ENCODE peak calls at places on chromosomes 11 and 22, in eight cellular contexts. H is right lobe of liver, A is heart left ventricle, S is fibroblast of lung, D is astrocyte of the cerebellum, I is AG09309, W is kidney epithelial cell, J is mucosa of descending colon. Q is an unnamed sample.

GRCh38 chr11:130830563-130830950 is 85.7 kb downstream of the SNX19 start:
- DNase-seq in H (no peak), A (peak; percentile 50), S (no peak), D (no peak), I (no peak), W (no peak), J (no peak), Q (no peak)

GRCh38 chr11:72113170-72113808 is 794 bp upstream of the ANAPC15 start:
- DNase-seq in H (no peak), A (no peak), S (no peak), D (no peak), I (no peak), W (no peak), J (no peak), Q (no peak)

GRCh38 chr11:121654506-121655480 is 202.0 kb upstream of the SORL1-AS1 start:
- DNase-seq in H (no peak), A (no peak), S (no peak), D (no peak), I (no peak), W (no peak), J (no peak), Q (no peak)

GRCh38 chr22:49969751-49970527 is 9.4 kb downstream of the PIM3 start:
- DNase-seq in H (no peak), A (peak; percentile 30), S (no peak), D (no peak), I (no peak), W (no peak), J (no peak), Q (no peak)

GRCh38 chr11:15970506-15971214 is 385.7 kb downstream of the SOX6 start:
- DNase-seq in H (no peak), A (no peak), S (no peak), D (no peak), I (no peak), W (no peak), J (no peak), Q (no peak)

GRCh38 chr22:27329966-27330645 is 471.4 kb downstream of the MN1 start:
- DNase-seq in H (no peak), A (no peak), S (no peak), D (no peak), I (no peak), W (no peak), J (no peak), Q (no peak)

GRCh38 chr11:95991101-95991500 is 67.2 kb upstream of the MTMR2 start:
- DNase-seq in H (no peak), A (no peak), S (no peak), D (no peak), I (no peak), W (no peak), J (no peak), Q (no peak)

GRCh38 chr22:24146190-24146616 is 35.1 kb upstream of the SUSD2 start:
- DNase-seq in H (no peak), A (peak; percentile 58), S (peak; percentile 94), D (no peak), I (peak; percentile 53), W (no peak), J (peak; percentile 80), Q (peak; percentile 75)

GRCh38 chr11:8068605-8069221 is 12.3 kb upstream of the TUB start:
- DNase-seq in H (peak; percentile 83), A (peak; percentile 69), S (peak; percentile 92), D (peak; percentile 95), I (no peak), W (peak; percentile 38), J (peak; percentile 19), Q (peak; percentile 33)

GRCh38 chr22:46085831-46086576 is 64.3 kb upstream of the PPARA start:
- DNase-seq in H (peak; percentile 60), A (peak; percentile 87), S (peak; percentile 74), D (no peak), I (peak; percentile 77), W (no peak), J (peak; percentile 91), Q (no peak)

GRCh38 chr22:44446483-44446882 is 51.5 kb downstream of the RTL6 start:
- DNase-seq in H (no peak), A (no peak), S (no peak), D (no peak), I (no peak), W (no peak), J (no peak), Q (no peak)

GRCh38 chr22:27747396-27748256 is 53.9 kb downstream of the MN1 start:
- DNase-seq in H (no peak), A (no peak), S (no peak), D (no peak), I (no peak), W (no peak), J (no peak), Q (no peak)

GRCh38 chr11:73995247-73995646 is 12.6 kb upstream of the UCP2 start:
- DNase-seq in H (no peak), A (no peak), S (no peak), D (no peak), I (no peak), W (no peak), J (no peak), Q (no peak)

GRCh38 chr11:67582026-67582425 is 1.6 kb upstream of the GSTP1 start:
- DNase-seq in H (no peak), A (no peak), S (no peak), D (no peak), I (no peak), W (no peak), J (no peak), Q (no peak)
- H3K4me3 ChIP-seq in H (no peak overlapping the region), A (no peak overlapping the region), S (no peak overlapping the region), D (no peak overlapping the region), I (no peak overlapping the region), W (no peak overlapping the region), J (no peak overlapping the region), Q (no peak overlapping the region)

GRCh38 chr11:65116370-65117205 is 913 bp downstream of the ZNHIT2 start:
- DNase-seq in H (peak; percentile 69), A (peak; percentile 47), S (peak; percentile 27), D (no peak), I (no peak), W (no peak), J (peak; percentile 47), Q (no peak)

GRCh38 chr11:65119670-65119995 is 2.1 kb upstream of the ZNHIT2 start:
- DNase-seq in H (no peak), A (no peak), S (no peak), D (no peak), I (no peak), W (no peak), J (no peak), Q (no peak)

GRCh38 chr11:65120831-65121230 is 1.1 kb downstream of the FAU start:
- DNase-seq in H (peak; percentile 5), A (no peak), S (no peak), D (no peak), I (no peak), W (no peak), J (no peak), Q (no peak)

GRCh38 chr11:65117206-65118096 is at the start of gene ZNHIT2:
- DNase-seq in H (peak; percentile 99), A (peak; percentile 99), S (peak; percentile 99), D (peak; percentile 97), I (peak; percentile 93), W (peak; percentile 89), J (peak; percentile 100), Q (peak; percentile 84)

GRCh38 chr11:65118097-65118837 is 766 bp upstream of the ZNHIT2 start:
- DNase-seq in H (peak; percentile 13), A (no peak), S (no peak), D (no peak), I (no peak), W (no peak), J (no peak), Q (no peak)
- TF ChIP-seq CTCF in H (no peak), A (peak; percentile 38), S (no peak), D (no peak), I (no peak), W (no peak), J (peak; percentile 5), Q (no peak)

GRCh38 chr11:6238902-6239301 is at the start of gene CNGA4:
- DNase-seq in H (no peak), A (no peak), S (no peak), D (no peak), I (no peak), W (no peak), J (no peak), Q (no peak)
- H3K4me3 ChIP-seq in H (no peak within 1 kb of the TSS), A (no peak within 1 kb of the TSS), S (no peak within 1 kb of the TSS), D (no peak within 1 kb of the TSS), I (no peak within 1 kb of the TSS), W (no peak within 1 kb of the TSS), J (no peak within 1 kb of the TSS), Q (no peak within 1 kb of the TSS)

DNA sequence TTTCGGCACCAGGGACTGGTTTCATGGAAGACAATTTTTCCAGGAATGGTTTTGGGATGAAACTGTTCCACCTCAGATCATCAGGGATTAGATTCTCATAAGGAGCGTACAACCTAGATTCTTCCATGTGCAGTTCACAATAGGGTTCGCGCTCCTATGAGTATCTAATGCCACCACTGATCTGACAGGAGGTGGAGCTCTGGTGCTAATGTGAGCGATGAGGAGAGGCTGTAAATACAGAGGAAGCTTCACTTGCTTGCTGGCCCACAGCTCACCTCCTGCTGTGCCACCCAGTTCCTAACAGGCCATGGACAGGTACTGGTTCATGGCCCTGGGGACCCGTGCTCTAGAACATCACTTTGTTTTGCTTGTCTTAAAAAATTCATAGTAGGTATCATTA is 41.8 kb upstream of the AMPD3 start:
- DNase-seq in H (no peak), A (peak; percentile 52), S (peak; percentile 26), D (no peak), I (no peak), W (no peak), J (peak; percentile 51), Q (no peak)
- TF ChIP-seq CTCF in H (peak; percentile 16), A (peak; percentile 10), S (no peak), D (no peak), I (peak; percentile 28), W (no peak), J (no peak), Q (no peak)

GRCh38 chr22:37318255-37319109 is 36.2 kb downstream of the CYTH4 start:
- DNase-seq in H (no peak), A (no peak), S (no peak), D (no peak), I (no peak), W (no peak), J (no peak), Q (no peak)
- H3K4me3 ChIP-seq in H (no peak overlapping the region), A (no peak overlapping the region), S (no peak overlapping the region), D (no peak overlapping the region), I (no peak overlapping the region), W (no peak overlapping the region), J (no peak overlapping the region), Q (no peak overlapping the region)

GRCh38 chr11:3957437-3957836 is 102.0 kb downstream of the STIM1 start:
- DNase-seq in H (no peak), A (no peak), S (no peak), D (no peak), I (no peak), W (no peak), J (no peak), Q (no peak)

GRCh38 chr11:3956748-3957147 is 101.3 kb downstream of the STIM1 start:
- DNase-seq in H (no peak), A (no peak), S (no peak), D (no peak), I (no peak), W (no peak), J (no peak), Q (no peak)

GRCh38 chr11:3959918-3960295 is 104.4 kb downstream of the STIM1 start:
- DNase-seq in H (no peak), A (no peak), S (no peak), D (no peak), I (no peak), W (no peak), J (no peak), Q (no peak)

GRCh38 chr11:3958301-3958700 is 102.8 kb downstream of the STIM1 start:
- DNase-seq in H (no peak), A (no peak), S (no peak), D (no peak), I (no peak), W (no peak), J (no peak), Q (no peak)

GRCh38 chr11:3959015-3959917 is 103.8 kb downstream of the STIM1 start:
- DNase-seq in H (peak; percentile 55), A (no peak), S (peak; percentile 33), D (no peak), I (peak; percentile 64), W (peak; percentile 64), J (peak; percentile 24), Q (peak; percentile 55)
- TF ChIP-seq CTCF in H (peak; percentile 25), A (no peak), S (no peak), D (peak; percentile 45), I (no peak), W (peak; percentile 28), J (no peak), Q (no peak)